ENCODE peak calls at places on chromosomes 1 and 21, in ten cellular contexts. Z is HCT116, T is sigmoid colon, J is K562, S is HepG2, B is stomach, N is esophagus muscularis mucosa, R is prostate gland, W is spleen, F is endothelial cell of umbilical vein. H is an unnamed sample.

GRCh38 chr1:9449106-9449627 is 90.1 kb upstream of the SLC25A33 start:
- DNase-seq in F (peak; percentile 31), B (no peak), S (peak; percentile 21), R (peak; percentile 68), T (no peak), W (no peak), Z (no peak), N (no peak), J (no peak), H (peak; percentile 82)

GRCh38 chr1:192654607-192655389 is 18.9 kb downstream of the RGS13 start:
- DNase-seq in Z (no peak), B (no peak), F (peak; percentile 30), T (no peak), N (no peak), W (no peak), R (no peak), S (no peak), J (no peak), H (no peak)

GRCh38 chr1:4447778-4448360 is 206.5 kb upstream of the AJAP1 start:
- DNase-seq in W (no peak), Z (no peak), N (no peak), F (no peak), S (no peak), T (no peak), R (no peak), J (no peak), B (no peak), H (no peak)

GRCh38 chr1:165871311-165872067 is 44.1 kb downstream of the UCK2 start:
- DNase-seq in T (no peak), F (peak; percentile 54), Z (peak; percentile 79), B (peak; percentile 63), S (peak; percentile 92), R (no peak), W (no peak), N (no peak), J (peak; percentile 66), H (no peak)

GRCh38 chr1:2224621-2225020 is 3.5 kb upstream of the SKI start:
- DNase-seq in N (no peak), R (no peak), T (no peak), F (no peak), W (peak; percentile 81), Z (no peak), J (no peak), B (no peak), S (no peak), H (no peak)

GRCh38 chr1:115082949-115083348 is 6.4 kb downstream of the TSPAN2 start:
- DNase-seq in T (no peak), Z (no peak), J (no peak), N (no peak), B (no peak), S (no peak), W (no peak), R (no peak), F (no peak), H (no peak)

GRCh38 chr1:82377201-82377884 is 576.6 kb downstream of the ADGRL2 start:
- DNase-seq in F (peak; percentile 28), T (no peak), Z (no peak), R (no peak), B (no peak), N (no peak), S (no peak), J (no peak), W (no peak), H (no peak)

GRCh38 chr1:100347009-100347966 is 5.0 kb upstream of the CDC14A start:
- DNase-seq in T (no peak), R (no peak), W (no peak), J (peak; percentile 81), N (no peak), Z (no peak), B (no peak), F (peak; percentile 6), S (no peak), H (no peak)

GRCh38 chr1:204883405-204883804 is 12.7 kb downstream of the NFASC start:
- DNase-seq in S (no peak), B (no peak), Z (no peak), N (no peak), R (no peak), F (no peak), J (no peak), T (no peak), W (no peak), H (no peak)

GRCh38 chr1:38451541-38451993 is 405.0 kb upstream of the POU3F1 start:
- DNase-seq in S (no peak), T (no peak), B (no peak), Z (no peak), N (peak; percentile 79), R (no peak), F (no peak), W (no peak), J (peak; percentile 21), H (no peak)

GRCh38 chr21:45852886-45853400 is 128.6 kb upstream of the COL6A1 start:
- DNase-seq in N (no peak), T (peak; percentile 42), W (peak; percentile 35), R (no peak), J (no peak), F (no peak), Z (no peak), S (no peak), B (peak; percentile 10), H (peak; percentile 37)

GRCh38 chr1:33802268-33802667 is 61.6 kb upstream of the HMGB4 start:
- DNase-seq in W (no peak), N (no peak), B (no peak), T (no peak), F (no peak), S (no peak), J (no peak), R (no peak), Z (no peak), H (no peak)

DNA sequence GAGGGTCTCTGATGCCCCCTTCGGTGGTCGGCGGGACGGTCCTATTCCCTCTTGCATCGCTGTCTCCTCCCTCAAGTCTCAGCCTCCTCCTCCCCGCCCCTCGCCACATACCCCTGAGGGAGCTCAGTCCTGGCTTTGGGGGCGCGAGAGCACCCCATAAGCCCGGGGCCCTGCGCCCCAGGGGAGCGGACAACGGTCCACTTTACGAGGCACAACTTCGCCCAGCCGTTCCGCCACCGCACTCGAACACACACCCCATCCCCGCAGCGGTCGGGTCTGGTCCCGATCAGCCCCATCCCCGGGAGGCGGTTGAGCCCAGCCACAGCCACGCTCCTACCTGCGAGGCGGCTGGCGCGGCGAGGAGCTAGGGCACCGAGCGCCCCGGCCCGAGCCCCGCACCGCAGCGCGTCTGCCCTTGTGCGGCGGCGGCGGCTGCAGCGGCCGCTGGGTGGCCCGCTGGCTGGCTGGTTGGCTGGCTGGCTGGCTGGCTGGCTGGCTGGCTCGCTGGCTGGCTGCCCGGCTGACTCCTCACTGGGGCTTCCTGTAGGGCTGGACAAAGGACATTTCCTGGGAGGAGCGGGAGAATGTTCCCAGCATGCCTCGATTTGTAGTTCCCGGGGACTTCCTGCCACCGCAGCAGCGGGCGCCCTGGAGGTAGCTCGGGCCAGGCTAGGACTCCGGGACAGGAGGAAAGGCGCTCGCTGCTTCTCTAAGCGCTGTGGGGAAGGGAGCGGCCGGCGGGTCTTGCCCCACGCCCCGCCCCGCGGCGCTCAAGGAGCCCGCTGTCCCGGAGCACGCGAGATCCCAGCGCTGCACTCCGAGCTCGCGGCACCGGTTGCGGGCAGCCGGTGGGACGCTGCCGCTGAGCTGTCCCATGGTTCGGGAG is at the start of gene ZNF697:
- DNase-seq in B (peak; percentile 99), J (peak; percentile 89), T (peak; percentile 99), W (peak; percentile 92), N (peak; percentile 97), R (peak; percentile 98), F (peak; percentile 98), Z (peak; percentile 89), S (peak; percentile 92), H (peak; percentile 97)
- TF ChIP-seq POLR2A in B (no peak), J (peak; percentile 83), T (peak; percentile 74), W (no peak), N (peak; percentile 47), R (peak; percentile 66), F (peak; percentile 85), Z (peak; percentile 31), S (peak; percentile 79), H (no peak)

GRCh38 chr21:37415938-37416337 is 49.4 kb downstream of the DYRK1A start:
- DNase-seq in N (no peak), W (no peak), J (no peak), S (no peak), R (no peak), B (no peak), T (no peak), F (no peak), Z (no peak), H (no peak)
- H3K4me1 ChIP-seq in N (peaks cover 96% of the 10 kb centered on the region), W (peaks cover 73% of the 10 kb centered on the region), J (peaks cover 7% of the 10 kb centered on the region), S (peaks cover 24% of the 10 kb centered on the region), R (peaks cover 2% of the 10 kb centered on the region), B (peaks cover 26% of the 10 kb centered on the region), T (peaks cover 92% of the 10 kb centered on the region), F (no peaks in the 10 kb centered on the region), Z (peaks cover 4% of the 10 kb centered on the region), H (peaks cover 9% of the 10 kb centered on the region)

GRCh38 chr1:59928996-59929395 is 2.4 kb upstream of the CYP2J2 start:
- DNase-seq in N (no peak), B (no peak), F (no peak), R (no peak), J (no peak), W (no peak), S (no peak), T (no peak), Z (no peak), H (no peak)

GRCh38 chr1:59924653-59925052 is 1.9 kb downstream of the CYP2J2 start:
- DNase-seq in B (no peak), S (no peak), R (no peak), Z (no peak), N (no peak), J (no peak), T (no peak), F (no peak), W (no peak), H (no peak)

DNA sequence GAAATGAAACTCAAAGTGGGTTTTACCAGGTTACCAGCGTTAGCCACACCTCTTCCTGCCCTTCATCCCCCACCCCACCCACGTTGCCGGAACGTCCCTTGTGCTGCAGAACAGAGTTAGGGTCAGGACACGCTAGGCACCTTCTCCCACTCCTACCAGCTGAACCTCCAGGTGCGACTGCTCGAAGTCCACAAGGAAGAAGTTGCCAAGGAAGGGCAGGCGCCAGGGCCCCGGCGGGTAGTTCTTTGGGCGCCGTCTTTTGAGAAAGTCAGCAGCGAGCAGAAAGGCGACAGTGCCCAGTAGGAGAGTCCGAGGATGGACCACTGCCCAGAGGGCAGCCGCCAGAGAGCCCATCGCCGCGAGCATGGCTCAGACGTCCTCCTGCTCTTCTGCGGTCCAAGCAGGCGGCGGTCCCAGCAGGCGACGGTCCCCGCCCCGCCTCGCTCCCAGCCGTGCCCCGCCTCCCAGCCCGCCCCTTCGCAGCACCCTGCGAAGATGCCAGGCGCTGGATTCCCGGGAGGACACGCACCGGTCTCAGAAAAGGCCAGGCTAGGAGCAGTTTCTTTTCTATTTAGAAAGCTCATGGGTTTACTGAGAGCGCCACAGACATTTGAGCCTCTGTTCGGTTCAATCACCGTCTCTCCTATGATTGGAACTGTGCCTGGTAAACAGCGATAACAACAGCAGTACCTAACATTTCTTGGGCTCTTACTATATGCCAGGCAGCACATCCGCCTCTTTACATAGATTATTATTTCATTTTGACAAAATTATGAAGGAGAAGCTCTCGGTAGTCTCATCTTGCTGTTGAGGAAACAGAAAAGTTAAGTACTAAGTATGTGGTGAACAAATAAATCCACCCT is at the start of gene CYP2J2:
- DNase-seq in R (peak; percentile 33), W (peak; percentile 82), N (no peak), J (no peak), F (peak; percentile 36), B (peak; percentile 70), T (no peak), S (no peak), Z (peak; percentile 10), H (peak; percentile 65)
- TF ChIP-seq POLR2AphosphoS5 in R (peak; percentile 10), W (no peak), N (no peak), J (no peak), F (no peak), B (no peak), T (no peak), S (peak; percentile 85), Z (no peak), H (peak; percentile 41)

GRCh38 chr1:75472971-75473603 is 137.8 kb downstream of the SLC44A5 start:
- DNase-seq in F (peak; percentile 80), B (no peak), Z (no peak), J (no peak), N (no peak), T (no peak), W (no peak), S (no peak), R (no peak), H (no peak)
- TF ChIP-seq POLR2A in F (no peak), B (no peak), Z (no peak), J (no peak), N (no peak), T (no peak), W (no peak), S (no peak), R (no peak), H (no peak)

H was measured in breast epithelium.